ENCODE peak calls at places on chromosome 7, in nine cellular contexts. C, S, F, L, O, M, V, B and T are unnamed samples.
A peak's percentile ranks its signal among the peaks of the same experiment; 100 is the strongest.

GRCh38 chr7:70665997-70666396 is 465.9 kb upstream of the GALNT17 start:
- DNase-seq in O (no peak), F (no peak), L (no peak), M (no peak), B (no peak), S (no peak), C (no peak), V (no peak), T (no peak)

GRCh38 chr7:50782376-50783208 is at the start of gene GRB10:
- DNase-seq in B (no peak), V (peak; percentile 83), O (no peak), C (peak; percentile 68), S (no peak), L (peak; percentile 34), F (peak; percentile 27), M (peak; percentile 46), T (no peak)

GRCh38 chr7:98215561-98216495 is 4.6 kb downstream of the BHLHA15 start:
- DNase-seq in O (no peak), L (no peak), M (no peak), V (no peak), F (no peak), C (peak; percentile 29), S (no peak), B (no peak), T (no peak)

GRCh38 chr7:99733448-99733847 is 1.5 kb downstream of the CYP3A7 start:
- DNase-seq in O (peak; percentile 9), B (no peak), L (no peak), C (no peak), F (peak; percentile 7), V (no peak), S (no peak), M (no peak), T (peak; percentile 10)

GRCh38 chr7:132575987-132576722 is at the start of gene PLXNA4:
- DNase-seq in S (no peak), M (peak; percentile 55), C (peak; percentile 43), B (no peak), V (peak; percentile 58), F (no peak), O (no peak), L (no peak), T (peak; percentile 34)

GRCh38 chr7:141511370-141512335 is 39.6 kb upstream of the AGK start:
- DNase-seq in C (no peak), F (no peak), B (no peak), O (no peak), L (no peak), V (peak; percentile 50), M (peak; percentile 26), S (no peak), T (no peak)

GRCh38 chr7:40288827-40289226 is 154.0 kb downstream of the SUGCT start:
- DNase-seq in L (no peak), B (no peak), S (no peak), V (no peak), F (no peak), C (no peak), M (no peak), O (no peak), T (no peak)

GRCh38 chr7:13091974-13092707 is 404.7 kb downstream of the ARL4A start:
- DNase-seq in M (no peak), F (no peak), B (no peak), L (peak; percentile 79), O (no peak), C (no peak), V (no peak), S (no peak), T (no peak)